ENCODE peak calls at places on chromosomes 7 and 10, in nine cellular contexts. Q is AG08396, E is left ventricle myocardium superior, Y is adrenal gland, N is retina, T is tibial artery, L is Calu3, W is aorta, Z is EH. G is an unnamed sample.

GRCh38 chr10:31004611-31005193 is 27.0 kb downstream of the ZNF438 start:
- DNase-seq in Q (no peak), E (no peak), Y (no peak), N (no peak), T (no peak), L (no peak), W (no peak), Z (peak), G (no peak)

GRCh38 chr7:133530682-133531081 is 277.8 kb downstream of the EXOC4 start:
- DNase-seq in Q (no peak), E (no peak), Y (no peak), N (no peak), T (no peak), L (no peak), W (no peak), Z (peak), G (no peak)

GRCh38 chr7:3294432-3295100 is 6.5 kb upstream of the SDK1 start:
- DNase-seq in Q (no peak), E (no peak), Y (no peak), N (no peak), T (no peak), L (peak), W (no peak), Z (no peak), G (peak)

GRCh38 chr10:124944982-124945381 is 3.1 kb downstream of the ZRANB1 start:
- DNase-seq in Q (peak), E (no peak), Y (no peak), N (no peak), T (no peak), L (no peak), W (no peak), Z (peak), G (no peak)

GRCh38 chr10:88113232-88113631 is 249.8 kb downstream of the PTEN start:
- DNase-seq in Q (no peak), E (peak), Y (no peak), N (no peak), T (peak), L (no peak), W (peak), Z (no peak), G (no peak)

GRCh38 chr7:20374391-20374790 is 43.7 kb downstream of the ITGB8 start:
- DNase-seq in Q (no peak), E (no peak), Y (no peak), N (no peak), T (no peak), L (no peak), W (no peak), Z (no peak), G (no peak)

GRCh38 chr10:58896229-58896628 is 280.2 kb upstream of the PHYHIPL start:
- DNase-seq in Q (no peak), E (no peak), Y (no peak), N (no peak), T (no peak), L (peak), W (no peak), Z (no peak), G (no peak)

GRCh38 chr7:36763084-36763807 is 39.0 kb upstream of the AOAH start:
- DNase-seq in Q (no peak), E (no peak), Y (no peak), N (no peak), T (no peak), L (no peak), W (no peak), Z (peak), G (no peak)

GRCh38 chr7:39413866-39414668 is 152.1 kb upstream of the YAE1 start:
- DNase-seq in Q (peak), E (peak), Y (no peak), N (peak), T (peak), L (peak), W (peak), Z (peak), G (peak)

GRCh38 chr10:124076334-124076733 is 17.1 kb downstream of the CHST15 start:
- DNase-seq in Q (no peak), E (no peak), Y (no peak), N (peak), T (no peak), L (no peak), W (no peak), Z (no peak), G (no peak)

GRCh38 chr10:120423350-120424197 is 33.5 kb upstream of the PLPP4 start:
- DNase-seq in Q (peak), E (peak), Y (peak), N (peak), T (no peak), L (peak), W (no peak), Z (peak), G (peak)

GRCh38 chr10:100744980-100745881 is at the start of gene PAX2:
- DNase-seq in Q (peak), E (no peak), Y (no peak), N (no peak), T (no peak), L (no peak), W (no peak), Z (no peak), G (no peak)